ENCODE peak calls at places on chromosomes 12 and 14, in six cellular contexts. Q is NCI-H1105; K is NCI-H510A treated with DMSO at 0.1 percent for 48 hours; T is GM19239; S is NCI-H82; O is stimulated activated CD8-positive, alpha-beta memory T cell treated with anti-CD3 and anti-CD28 coated beads, Interleukin-12 subunit alpha, Interleukin-12 subunit beta, amount 100 ng/mL, for 1 hour. I is an unnamed sample.

GRCh38 chr12:57823131-57823907 is 4.8 kb upstream of the AVIL start:
- DNase-seq in T (no peak), O (no peak), Q (no peak), K (no peak), S (no peak), I (no peak)

GRCh38 chr12:6062427-6063378 is 61.8 kb downstream of the VWF start:
- DNase-seq in S (peak), O (peak), K (peak), T (peak), Q (peak), I (no peak)

GRCh38 chr14:105019861-105020814 is 745 bp downstream of the CDCA4 start:
- DNase-seq in Q (no peak), T (no peak), O (peak), S (peak), K (no peak), I (peak)

GRCh38 chr12:99852666-99853065 is 132.1 kb downstream of the ANKS1B start:
- DNase-seq in O (no peak), K (no peak), Q (no peak), T (no peak), S (no peak), I (no peak)

GRCh38 chr12:111451232-111451631 is 45.5 kb downstream of the SH2B3 start:
- DNase-seq in O (no peak), Q (no peak), T (no peak), S (no peak), K (no peak), I (no peak)

GRCh38 chr14:60510976-60511599 is 2.1 kb downstream of the SIX6 start:
- DNase-seq in Q (no peak), T (no peak), K (no peak), O (no peak), S (no peak), I (no peak)

GRCh38 chr12:52349196-52349595 is 18.1 kb downstream of the KRT85 start:
- DNase-seq in T (no peak), Q (no peak), O (no peak), S (peak), K (no peak), I (no peak)

GRCh38 chr12:21776242-21776641 is 1.7 kb upstream of the KCNJ8 start:
- DNase-seq in Q (no peak), O (no peak), S (peak), K (no peak), T (no peak), I (no peak)

GRCh38 chr12:6699989-6700645 is 498 bp downstream of the PIANP start:
- DNase-seq in S (peak), T (no peak), K (no peak), Q (no peak), O (no peak), I (no peak)

GRCh38 chr12:49947593-49948226 is 2.8 kb upstream of the AQP2 start:
- DNase-seq in O (no peak), T (no peak), Q (no peak), S (no peak), K (no peak), I (no peak)

GRCh38 chr14:105151838-105152793 is 16.5 kb downstream of the JAG2 start:
- DNase-seq in Q (no peak), O (no peak), K (no peak), S (no peak), T (no peak), I (no peak)

GRCh38 chr12:125220404-125221273 is 155.4 kb downstream of the AACS start:
- DNase-seq in S (peak), T (no peak), K (peak), Q (peak), O (no peak), I (peak)

GRCh38 chr12:117101953-117102833 is 3.0 kb upstream of the TESC start:
- DNase-seq in K (no peak), Q (no peak), T (no peak), S (peak), O (no peak), I (no peak)

GRCh38 chr14:93775158-93775557 is 13.1 kb downstream of the PRIMA1 start:
- DNase-seq in O (no peak), K (no peak), Q (no peak), S (no peak), T (no peak), I (no peak)

GRCh38 chr12:97313471-97314190 is 149.0 kb upstream of the RMST start:
- DNase-seq in S (no peak), Q (no peak), T (no peak), K (no peak), O (no peak), I (no peak)

GRCh38 chr12:11722578-11723138 is 73.2 kb downstream of the ETV6 start:
- DNase-seq in T (no peak), K (no peak), Q (no peak), O (no peak), S (no peak), I (no peak)

GRCh38 chr12:109767456-109767855 is 53.8 kb downstream of the FAM222A start:
- DNase-seq in K (no peak), S (no peak), O (no peak), T (no peak), Q (no peak), I (no peak)

GRCh38 chr12:57591567-57592325 is 754 bp downstream of the PIP4K2C start:
- DNase-seq in Q (no peak), T (no peak), O (no peak), S (peak), K (no peak), I (no peak)

GRCh38 chr12:88153959-88154358 is 11.9 kb downstream of the TMTC3 start:
- DNase-seq in O (no peak), Q (no peak), S (peak), K (peak), T (no peak), I (no peak)

GRCh38 chr14:39232554-39233415 is 930 bp upstream of the MIA2 start:
- DNase-seq in K (no peak), O (no peak), T (peak), Q (no peak), S (no peak), I (peak)

GRCh38 chr12:14961466-14962155 is at the start of gene ARHGDIB:
- DNase-seq in K (no peak), O (peak), Q (no peak), T (peak), S (no peak), I (peak)

GRCh38 chr12:22406622-22407021 is 72.1 kb upstream of the ST8SIA1 start:
- DNase-seq in S (no peak), T (no peak), K (no peak), O (no peak), Q (no peak), I (no peak)

GRCh38 chr14:92644166-92644565 is 104.3 kb downstream of the LGMN start:
- DNase-seq in T (no peak), K (no peak), Q (no peak), S (no peak), O (no peak), I (no peak)

GRCh38 chr12:98533723-98534251 is 18.4 kb downstream of the TMPO start:
- DNase-seq in T (no peak), O (no peak), Q (no peak), K (no peak), S (no peak), I (no peak)

GRCh38 chr14:22400590-22401259 is 188.3 kb downstream of the DAD1 start:
- DNase-seq in K (no peak), O (no peak), T (no peak), S (no peak), Q (no peak), I (no peak)

GRCh38 chr14:66117600-66117999 is 368.6 kb upstream of the CCDC196 start:
- DNase-seq in S (no peak), T (no peak), K (no peak), O (no peak), Q (no peak), I (no peak)

GRCh38 chr12:57553343-57554202 is 3.7 kb downstream of the KIF5A start:
- DNase-seq in O (no peak), Q (no peak), S (no peak), K (no peak), T (no peak), I (no peak)

GRCh38 chr14:57388072-57388471 is 2.3 kb upstream of the NAA30 start:
- DNase-seq in Q (no peak), O (no peak), T (no peak), S (peak), K (no peak), I (peak)

GRCh38 chr14:52025310-52025709 is 36.0 kb downstream of the RTRAF start:
- DNase-seq in T (no peak), Q (no peak), S (no peak), O (no peak), K (no peak), I (no peak)

GRCh38 chr12:41407240-41407799 is 219.2 kb downstream of the PDZRN4 start:
- DNase-seq in O (no peak), K (no peak), T (no peak), S (peak), Q (peak), I (no peak)

GRCh38 chr12:666066-666465 is 2.8 kb upstream of the NINJ2 start:
- DNase-seq in K (no peak), T (no peak), O (no peak), Q (no peak), S (no peak), I (no peak)

GRCh38 chr12:17097674-17098073 is 491.7 kb upstream of the LMO3 start:
- DNase-seq in T (no peak), K (no peak), S (no peak), O (no peak), Q (no peak), I (no peak)

GRCh38 chr12:27260746-27261145 is 16.7 kb downstream of the STK38L start:
- DNase-seq in T (no peak), Q (no peak), K (no peak), S (no peak), O (no peak), I (no peak)

GRCh38 chr14:102902523-102903247 is 19.8 kb upstream of the AMN start:
- DNase-seq in Q (no peak), T (no peak), O (no peak), K (peak), S (peak), I (no peak)

GRCh38 chr12:56087220-56087619 is 7.3 kb downstream of the ERBB3 start:
- DNase-seq in T (no peak), K (peak), S (no peak), O (no peak), Q (no peak), I (no peak)

GRCh38 chr14:71324767-71325272 is 417.6 kb downstream of the PCNX1 start:
- DNase-seq in S (no peak), Q (no peak), K (peak), T (no peak), O (peak), I (no peak)

GRCh38 chr12:59834659-59835474 is 239.0 kb downstream of the SLC16A7 start:
- DNase-seq in K (no peak), Q (no peak), O (no peak), S (peak), T (no peak), I (no peak)

GRCh38 chr14:38285962-38286361 is 30.1 kb upstream of the CLEC14A start:
- DNase-seq in K (no peak), Q (no peak), S (no peak), T (no peak), O (no peak), I (no peak)

GRCh38 chr12:64737539-64737938 is 21.7 kb downstream of the GNS start:
- DNase-seq in T (no peak), Q (no peak), O (no peak), S (no peak), K (peak), I (peak)